ENCODE peak calls at places on chromosomes 7 and 10, in five cellular contexts. I is tibial nerve; Z is left ventricle myocardium superior; O is central memory CD4-positive, alpha-beta T cell; V is activated naive CD4-positive, alpha-beta T cell treated with anti-CD3 and anti-CD28 coated beads, Interleukin-2, amount 10 ng/mL, durations not matched to agents 7 days and 5 days. J is an unnamed sample.

GRCh38 chr10:18099420-18099819 is 40.8 kb upstream of the CACNB2 start:
- DNase-seq in Z (no peak), V (no peak), I (no peak), O (no peak), J (no peak)

GRCh38 chr10:98910048-98910447 is 325.6 kb downstream of the HPSE2 start:
- DNase-seq in Z (no peak), V (no peak), I (no peak), O (no peak), J (no peak)

GRCh38 chr10:10017716-10018115 is 1000.0 kb upstream of the CELF2 start:
- DNase-seq in O (no peak), V (no peak), Z (no peak), I (no peak), J (no peak)

GRCh38 chr10:131911451-131911850 is 10.6 kb downstream of the PPP2R2D start:
- DNase-seq in Z (no peak), V (no peak), O (no peak), I (no peak), J (no peak)

GRCh38 chr7:107262857-107263256 is 94.1 kb downstream of the HBP1 start:
- DNase-seq in V (no peak), O (no peak), I (no peak), Z (no peak), J (no peak)

GRCh38 chr7:130151591-130152269 is 53.5 kb downstream of the TMEM209 start:
- DNase-seq in I (no peak), O (peak), V (peak), Z (no peak), J (peak)

GRCh38 chr10:111123883-111124282 is 47.1 kb downstream of the ADRA2A start:
- DNase-seq in V (no peak), O (no peak), I (no peak), Z (no peak), J (no peak)

GRCh38 chr10:72229261-72230251 is 13.5 kb upstream of the ASCC1 start:
- DNase-seq in Z (no peak), V (no peak), O (no peak), I (no peak), J (no peak)

GRCh38 chr10:71629131-71629530 is 90.4 kb downstream of the C10orf105 start:
- DNase-seq in I (no peak), V (no peak), O (no peak), Z (no peak), J (no peak)

GRCh38 chr7:35593896-35594295 is 101.0 kb downstream of the HERPUD2 start:
- DNase-seq in I (no peak), Z (no peak), O (no peak), V (peak), J (peak)

GRCh38 chr10:102119417-102120141 is 589 bp downstream of the LDB1 start:
- DNase-seq in O (peak), V (peak), Z (peak), I (peak), J (peak)

J was measured in DND-41.